ENCODE peak calls at places on chromosomes 11 and 22, in six cellular contexts. D is neuronal stem cell, I is H9, P is H1, Y is mesendoderm, N is IMR-90. E is an unnamed sample. For H3K79me1, the result is how much of the 10 kb centered on the place peaks cover.

GRCh38 chr11:44235765-44236201 is 74.2 kb downstream of the ALX4 start:
- DNase-seq in D (no peak), I (no peak), P (no peak), Y (no peak), N (peak), E (no peak)

GRCh38 chr11:34208266-34209135 is 103.1 kb downstream of the NAT10 start:
- DNase-seq in D (no peak), I (no peak), P (no peak), Y (no peak), N (peak), E (peak)

GRCh38 chr11:116219171-116219635 is 553.6 kb downstream of the BUD13 start:
- DNase-seq in D (no peak), I (no peak), P (no peak), Y (no peak), N (no peak), E (no peak)

GRCh38 chr22:27673839-27674238 is 127.7 kb downstream of the MN1 start:
- DNase-seq in D (no peak), I (no peak), P (no peak), Y (no peak), N (no peak), E (no peak)

GRCh38 chr11:64409707-64410395 is 50.9 kb downstream of the RPS6KA4 start:
- DNase-seq in D (no peak), I (no peak), P (no peak), Y (no peak), N (peak), E (no peak)

GRCh38 chr11:82846037-82846383 is 54.2 kb downstream of the PRCP start:
- DNase-seq in D (peak), I (no peak), P (no peak), Y (no peak), N (no peak), E (no peak)

GRCh38 chr11:6647282-6647679 is 8.3 kb downstream of the DCHS1 start:
- DNase-seq in D (no peak), I (no peak), P (no peak), Y (peak), N (peak), E (no peak)

GRCh38 chr22:21921184-21921721 is 31.4 kb downstream of the PPM1F start:
- DNase-seq in D (no peak), I (peak), P (no peak), Y (no peak), N (no peak), E (no peak)

GRCh38 chr11:108902027-108902469 is 237.2 kb downstream of the DDX10 start:
- DNase-seq in D (no peak), I (no peak), P (no peak), Y (no peak), N (no peak), E (no peak)

GRCh38 chr11:101862410-101863233 is 52.2 kb upstream of the CEP126 start:
- DNase-seq in D (peak), I (peak), P (no peak), Y (peak), N (peak), E (peak)

GRCh38 chr11:10809373-10810199 is 860 bp upstream of the EIF4G2 start:
- DNase-seq in D (peak), I (peak), P (peak), Y (peak), N (peak), E (peak)

GRCh38 chr11:68009391-68010000 is 631 bp upstream of the ALDH3B1 start:
- DNase-seq in D (no peak), I (no peak), P (no peak), Y (no peak), N (peak), E (peak)

GRCh38 chr22:40898850-40899357 is 37.0 kb upstream of the DNAJB7 start:
- DNase-seq in D (no peak), I (no peak), P (no peak), Y (peak), N (peak), E (peak)

GRCh38 chr22:40178417-40179409 is 988 bp downstream of the TNRC6B start:
- DNase-seq in D (peak), I (peak), P (no peak), Y (peak), N (peak), E (peak)

GRCh38 chr11:61056566-61056965 is 45.7 kb upstream of the CD5 start:
- DNase-seq in D (no peak), I (no peak), P (no peak), Y (peak), N (no peak), E (no peak)

GRCh38 chr11:110951609-110952008 is 239.4 kb upstream of the ARHGAP20 start:
- DNase-seq in D (no peak), I (no peak), P (no peak), Y (no peak), N (no peak), E (no peak)

GRCh38 chr22:28116261-28116673 is 197.2 kb upstream of the PITPNB start:
- DNase-seq in D (no peak), I (no peak), P (no peak), Y (peak), N (peak), E (peak)

GRCh38 chr22:43042101-43042780 is 27.3 kb upstream of the PACSIN2 start:
- DNase-seq in D (no peak), I (no peak), P (no peak), Y (no peak), N (peak), E (no peak)

GRCh38 chr11:76667271-76667818 is 3.2 kb downstream of the LRRC32 start:
- DNase-seq in D (no peak), I (peak), P (no peak), Y (no peak), N (no peak), E (peak)

GRCh38 chr11:64672875-64673274 is 50.1 kb downstream of the NRXN2 start:
- DNase-seq in D (no peak), I (no peak), P (no peak), Y (no peak), N (no peak), E (no peak)

GRCh38 chr11:31803813-31804438 is 7.2 kb downstream of the PAX6 start:
- DNase-seq in D (no peak), I (peak), P (no peak), Y (peak), N (no peak), E (no peak)

GRCh38 chr11:56521955-56522354 is 21.1 kb downstream of the OR5M11 start:
- DNase-seq in D (no peak), I (no peak), P (peak), Y (peak), N (no peak), E (no peak)

GRCh38 chr11:66150140-66150539 is 80.1 kb downstream of the PACS1 start:
- DNase-seq in D (no peak), I (no peak), P (no peak), Y (no peak), N (peak), E (no peak)

GRCh38 chr22:32880906-32881596 is 79.5 kb downstream of the TIMP3 start:
- DNase-seq in D (no peak), I (no peak), P (no peak), Y (peak), N (peak), E (no peak)

GRCh38 chr22:46614070-46614931 is 5.9 kb upstream of the GRAMD4 start:
- DNase-seq in D (no peak), I (no peak), P (no peak), Y (no peak), N (no peak), E (no peak)

GRCh38 chr11:128669491-128669890 is 24.4 kb upstream of the FLI1 start:
- DNase-seq in D (no peak), I (no peak), P (no peak), Y (no peak), N (peak), E (no peak)

GRCh38 chr22:27573280-27573711 is 228.3 kb downstream of the MN1 start:
- DNase-seq in D (peak), I (no peak), P (no peak), Y (no peak), N (no peak), E (no peak)

GRCh38 chr22:35384973-35385588 is 4.2 kb downstream of the HMOX1 start:
- DNase-seq in D (no peak), I (no peak), P (no peak), Y (no peak), N (no peak), E (no peak)

GRCh38 chr11:108565653-108566052 is 27.9 kb downstream of the EXPH5 start:
- DNase-seq in D (no peak), I (no peak), P (no peak), Y (no peak), N (no peak), E (no peak)

GRCh38 chr22:41781508-41781906 is 19.0 kb upstream of the CCDC134 start:
- DNase-seq in D (no peak), I (no peak), P (no peak), Y (no peak), N (no peak), E (no peak)

GRCh38 chr11:15163136-15163535 is 48.4 kb downstream of the INSC start:
- DNase-seq in D (no peak), I (no peak), P (no peak), Y (no peak), N (no peak), E (no peak)

DNA sequence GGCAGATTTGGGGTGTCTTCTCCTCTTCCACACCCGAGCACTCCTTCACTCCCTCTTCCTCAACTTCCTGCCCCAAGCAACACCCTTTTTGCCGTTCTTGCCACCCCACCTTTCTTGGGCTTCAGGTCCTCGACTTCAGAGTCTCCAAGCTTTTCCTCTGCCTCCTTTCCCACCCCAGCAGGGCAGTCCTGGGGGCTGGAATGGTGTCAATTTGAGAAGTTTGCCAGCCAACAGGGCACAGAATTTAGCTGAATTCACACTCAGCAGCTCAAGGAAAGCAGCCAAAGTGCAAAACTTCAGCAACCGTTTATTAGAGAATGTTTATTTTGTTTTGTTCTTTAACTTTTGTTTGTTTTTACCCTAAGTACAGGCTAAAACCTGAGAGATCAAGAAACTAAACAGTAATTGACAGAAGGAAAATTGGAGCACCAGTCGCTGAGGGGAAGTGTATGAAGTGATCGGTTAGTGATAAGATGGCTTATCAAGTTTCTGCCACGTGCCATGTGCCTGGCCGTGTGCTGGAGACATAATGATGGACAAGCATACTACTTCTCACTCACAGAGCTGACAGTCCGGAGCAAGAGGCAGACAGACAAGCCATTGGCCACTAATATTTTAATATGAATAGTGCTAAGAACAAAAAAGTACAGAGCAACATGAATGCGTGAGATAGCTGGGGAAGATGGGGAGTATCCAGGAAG is 44.4 kb downstream of the AHNAK start:
- DNase-seq in D (no peak), I (no peak), P (no peak), Y (no peak), N (no peak), E (no peak)
- H3K4me2 ChIP-seq in D (no peak), I (no peak), P (no peak), Y (no peak), N (no peak), E (no peak)

GRCh38 chr11:117604349-117604995 is 192.5 kb downstream of the DSCAML1 start:
- DNase-seq in D (no peak), I (no peak), P (no peak), Y (no peak), N (peak), E (no peak)
- H2AK5ac ChIP-seq in D (no peak), I (no peak), P (no peak), Y (no peak), N (no peak), E (no peak)

DNA sequence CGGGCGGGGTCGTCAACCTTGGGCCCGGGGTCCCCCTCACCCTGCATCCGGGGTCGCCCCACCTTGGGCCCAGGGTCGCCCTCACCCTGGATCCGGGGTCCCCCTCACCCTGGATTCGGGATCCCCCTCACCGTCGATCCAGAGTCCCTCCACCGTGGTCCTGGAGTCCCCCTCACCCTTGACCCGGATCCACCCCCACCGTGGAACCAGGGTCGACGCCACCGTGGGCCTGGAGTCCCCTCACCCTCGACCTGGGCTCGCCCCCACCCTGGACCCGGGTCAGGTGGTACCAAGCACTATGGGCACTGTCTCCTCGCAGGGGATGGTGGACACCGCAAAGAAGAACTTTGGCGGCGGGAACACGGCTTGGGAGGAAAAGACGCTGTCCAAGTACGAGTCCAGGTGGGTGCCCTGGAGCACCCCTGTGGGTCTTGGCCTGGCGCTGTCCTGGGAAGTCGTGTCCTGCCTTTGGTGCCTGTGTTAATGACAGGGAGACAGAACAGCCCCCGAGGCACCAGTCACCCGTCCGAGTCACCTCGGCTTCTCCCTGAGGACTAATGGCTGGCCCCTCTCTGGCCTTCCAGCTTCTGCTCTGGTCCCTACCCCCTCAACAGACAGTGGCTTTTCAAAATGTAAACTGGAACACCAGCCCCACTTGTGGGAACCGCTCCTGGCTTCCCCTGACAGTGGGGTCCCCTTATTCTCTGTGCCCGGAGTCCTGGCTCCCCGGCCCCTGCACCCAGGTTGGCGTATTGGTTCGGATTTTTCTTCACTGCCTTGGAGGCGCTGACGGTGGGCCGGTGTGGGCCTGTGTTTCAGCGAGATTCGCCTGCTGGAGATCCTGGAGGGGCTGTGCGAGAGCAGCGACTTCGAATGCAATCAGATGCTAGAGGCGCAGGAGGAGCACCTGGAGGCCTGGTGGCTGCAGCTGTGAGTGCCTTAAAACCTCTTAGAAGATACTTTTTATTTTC is 762 bp downstream of the CRELD2 start:
- DNase-seq in D (no peak), I (no peak), P (no peak), Y (no peak), N (no peak), E (no peak)
- H3K79me1 ChIP-seq in D (under half), I (under half), P (under half), Y (under half), N (under half), E (under half)

DNA sequence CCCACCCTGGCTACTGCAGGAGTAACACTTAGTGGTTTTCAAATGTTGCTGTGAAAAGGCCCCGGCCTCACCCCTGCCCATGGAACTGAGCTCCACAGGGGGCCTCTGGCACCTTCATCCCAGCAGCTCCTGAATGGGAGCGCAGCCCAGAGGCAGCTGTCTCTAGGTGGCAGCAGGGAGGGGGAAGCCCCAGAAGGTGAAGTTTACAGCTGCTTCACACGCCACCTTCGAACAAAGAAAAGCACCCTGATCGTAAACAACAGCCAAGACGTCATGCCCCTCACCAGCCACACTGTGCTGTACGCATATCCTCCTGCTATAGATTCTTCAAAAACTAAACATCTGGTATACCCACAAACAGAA is 105.5 kb downstream of the CTTN start:
- DNase-seq in D (no peak), I (peak), P (no peak), Y (peak), N (no peak), E (no peak)
- H3K4me2 ChIP-seq in D (peak), I (no peak), P (no peak), Y (no peak), N (no peak), E (no peak)

DNA sequence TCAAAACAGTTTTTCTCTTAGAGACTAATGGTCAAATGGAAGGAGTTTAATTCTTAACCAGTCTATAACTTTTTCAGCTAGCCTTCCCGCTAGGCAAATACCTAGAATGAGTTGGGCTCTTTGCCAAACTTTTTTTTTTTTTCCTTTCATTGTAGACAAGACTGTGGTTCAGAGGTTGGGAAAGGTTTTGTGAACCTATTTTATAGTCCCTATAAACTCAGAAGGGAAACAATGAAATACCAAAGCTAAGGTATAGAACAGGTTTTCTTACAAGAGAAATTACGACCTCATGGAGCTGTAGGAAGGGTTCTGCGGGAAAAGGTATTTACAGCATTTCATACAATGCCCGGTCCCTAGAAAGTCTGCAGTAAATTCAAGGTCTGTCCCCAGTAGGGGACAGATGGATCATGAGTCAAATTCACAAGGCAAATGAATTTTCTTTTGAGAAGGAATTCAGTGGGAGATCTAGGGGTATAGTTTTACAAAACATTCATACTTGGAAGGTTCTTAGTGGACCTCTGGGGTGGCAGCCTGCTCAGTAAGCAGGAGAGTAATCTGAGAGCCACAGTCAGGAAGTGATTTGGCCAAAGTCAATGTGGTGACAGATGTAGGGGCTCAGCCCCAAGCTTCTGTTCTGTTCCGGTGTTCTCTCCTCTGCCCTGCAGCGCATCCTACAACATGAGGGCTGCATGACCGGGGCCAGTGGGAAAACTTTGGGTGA is 146.8 kb downstream of the DBX1 start:
- DNase-seq in D (no peak), I (no peak), P (no peak), Y (no peak), N (peak), E (peak)
- H2AK5ac ChIP-seq in D (no peak), I (no peak), P (no peak), Y (peak), N (no peak), E (peak)

GRCh38 chr22:38246046-38246658 is 26.7 kb downstream of the TMEM184B start:
- DNase-seq in D (no peak), I (no peak), P (no peak), Y (no peak), N (no peak), E (no peak)
- H3K79me1 ChIP-seq in D (under half), I (under half), P (under half), Y (under half), N (under half), E (under half)

GRCh38 chr11:2178906-2179494 is 7.4 kb upstream of the TH start:
- DNase-seq in D (no peak), I (no peak), P (no peak), Y (peak), N (peak), E (peak)
- H3K4me2 ChIP-seq in D (no peak), I (no peak), P (no peak), Y (no peak), N (no peak), E (no peak)

DNA sequence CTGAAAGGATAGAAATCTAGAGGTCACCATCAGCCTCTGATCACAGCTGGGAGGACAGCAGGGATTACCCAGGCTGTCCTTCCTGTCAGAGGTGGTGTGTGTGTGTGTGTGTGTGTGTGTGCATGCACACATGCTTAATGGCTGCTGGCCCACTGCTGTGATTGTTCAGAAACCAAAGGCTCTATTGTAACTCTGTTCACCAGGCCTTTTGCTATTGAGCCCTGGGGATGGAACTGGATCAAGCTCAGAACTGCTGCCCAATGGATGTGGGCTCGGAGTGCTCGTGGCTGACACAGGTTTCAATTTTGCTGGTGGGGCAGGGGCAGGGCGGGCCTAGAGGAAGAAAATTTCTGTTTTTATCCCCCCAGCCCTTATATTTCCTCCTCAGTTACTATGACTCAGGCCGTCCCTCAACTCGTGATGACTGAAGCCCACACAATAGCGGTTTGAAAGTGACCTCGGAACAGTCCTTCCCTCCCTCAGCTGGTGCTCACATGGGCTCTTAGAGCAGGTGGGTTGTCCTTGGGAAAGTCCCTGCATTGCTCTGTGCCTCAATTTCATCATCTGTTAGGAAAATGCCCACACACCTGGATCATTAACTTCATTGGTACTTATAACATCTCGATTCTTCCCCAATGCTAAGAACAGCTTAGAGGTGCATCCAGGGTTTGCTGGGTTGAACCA is 359.2 kb downstream of the TENM4 start:
- DNase-seq in D (no peak), I (no peak), P (no peak), Y (no peak), N (peak), E (no peak)
- H2AK5ac ChIP-seq in D (no peak), I (no peak), P (no peak), Y (no peak), N (peak), E (no peak)

DNA sequence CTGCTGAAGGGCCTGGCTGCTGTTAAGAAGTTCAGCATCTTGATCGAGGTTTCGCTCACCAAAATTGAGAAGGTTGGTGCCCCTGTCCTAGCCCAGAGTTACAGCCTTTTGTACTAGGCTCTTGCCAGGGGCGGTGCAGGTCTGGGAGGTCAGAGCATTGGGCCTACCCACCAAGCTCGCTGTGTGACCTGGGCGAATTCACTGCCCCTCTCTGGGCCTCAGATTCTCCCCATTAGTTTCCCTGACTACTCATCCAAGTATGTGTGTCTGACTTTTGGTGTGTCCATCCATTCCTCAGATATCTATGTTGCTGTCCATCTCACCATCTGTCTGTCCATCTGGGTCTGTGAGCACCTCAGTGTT is 10.9 kb downstream of the USP35 start:
- DNase-seq in D (no peak), I (no peak), P (no peak), Y (no peak), N (no peak), E (no peak)
- H3K79me1 ChIP-seq in D (under half), I (under half), P (under half), Y (under half), N (under half), E (under half)

E was measured in trophoblast cell.